ENCODE peak calls at places on chromosomes 2 and 18, in five cellular contexts. K, S, T, X and D are unnamed samples.

GRCh38 chr18:49664086-49664890 is 102.4 kb downstream of the LIPG start:
- DNase-seq in K (no peak), X (no peak), T (no peak), S (peak), D (no peak)

GRCh38 chr2:86772626-86773025 is 18.1 kb downstream of the CD8A start:
- DNase-seq in S (no peak), K (peak), X (no peak), T (no peak), D (no peak)

GRCh38 chr2:128370468-128371247 is 52.0 kb upstream of the HS6ST1 start:
- DNase-seq in T (no peak), K (no peak), X (no peak), S (no peak), D (no peak)

GRCh38 chr18:45412577-45412976 is 202.7 kb upstream of the SLC14A2 start:
- DNase-seq in X (no peak), K (no peak), S (no peak), T (no peak), D (no peak)

GRCh38 chr2:188975497-188976102 is 1.4 kb downstream of the COL3A1 start:
- DNase-seq in X (no peak), S (peak), T (peak), K (no peak), D (peak)

GRCh38 chr2:2831656-2832055 is 500.6 kb upstream of the MYT1L start:
- DNase-seq in T (no peak), X (no peak), S (no peak), K (no peak), D (no peak)

GRCh38 chr2:24209389-24210105 is 34.7 kb downstream of the FAM228A start:
- DNase-seq in T (no peak), K (no peak), X (no peak), S (no peak), D (no peak)

GRCh38 chr2:36706451-36706850 is 9.9 kb downstream of the VIT start:
- DNase-seq in K (no peak), S (no peak), T (no peak), X (no peak), D (no peak)

GRCh38 chr2:89825034-89825433 is 1133.6 kb downstream of the RPIA start:
- DNase-seq in X (no peak), K (no peak), T (no peak), S (no peak), D (no peak)

GRCh38 chr2:216029416-216030129 is 16.2 kb upstream of the MREG start:
- DNase-seq in T (no peak), X (peak), S (no peak), K (no peak), D (no peak)

GRCh38 chr2:11949732-11950503 is 203.5 kb downstream of the LPIN1 start:
- DNase-seq in K (peak), T (no peak), X (no peak), S (no peak), D (no peak)

GRCh38 chr2:174016447-174016846 is 51.3 kb upstream of the SP3 start:
- DNase-seq in T (no peak), K (no peak), S (no peak), X (no peak), D (no peak)

GRCh38 chr18:8951491-8951890 is 151.0 kb upstream of the NDUFV2 start:
- DNase-seq in S (no peak), X (peak), T (no peak), K (peak), D (no peak)

GRCh38 chr2:43634604-43635306 is 2.3 kb upstream of the PLEKHH2 start:
- DNase-seq in X (peak), T (peak), S (peak), K (peak), D (peak)

GRCh38 chr2:200741468-200742202 is 70.1 kb upstream of the BZW1 start:
- DNase-seq in T (no peak), S (no peak), X (peak), K (no peak), D (no peak)

GRCh38 chr2:206390181-206390580 is 53.2 kb upstream of the ADAM23 start:
- DNase-seq in K (no peak), X (no peak), T (no peak), S (no peak), D (no peak)

GRCh38 chr2:61167587-61167986 is 5.6 kb downstream of the C2orf74 start:
- DNase-seq in X (no peak), S (no peak), T (no peak), K (no peak), D (no peak)

GRCh38 chr2:9252002-9252357 is 45.4 kb downstream of the ASAP2 start:
- DNase-seq in T (no peak), S (no peak), K (no peak), X (no peak), D (no peak)

GRCh38 chr2:106581755-106582430 is 94.7 kb downstream of the CD8B2 start:
- DNase-seq in K (peak), T (peak), S (peak), X (peak), D (peak)

GRCh38 chr2:73232471-73233153 is 427 bp downstream of the PRADC1 start:
- DNase-seq in T (no peak), X (peak), K (peak), S (peak), D (no peak)

GRCh38 chr18:35513181-35513932 is 15.6 kb upstream of the INO80C start:
- DNase-seq in X (peak), T (peak), K (no peak), S (peak), D (peak)

GRCh38 chr2:241925821-241926441 is 56.4 kb downstream of the RTP5 start:
- DNase-seq in S (peak), T (no peak), K (no peak), X (no peak), D (no peak)

GRCh38 chr18:47721876-47722275 is 208.6 kb downstream of the SMAD2 start:
- DNase-seq in K (no peak), X (no peak), T (no peak), S (no peak), D (no peak)

GRCh38 chr18:23634692-23635091 is 28.0 kb downstream of the ANKRD29 start:
- DNase-seq in K (no peak), S (no peak), T (no peak), X (no peak), D (no peak)

GRCh38 chr18:78501251-78501650 is 478.4 kb upstream of the SALL3 start:
- DNase-seq in S (no peak), T (no peak), X (no peak), K (no peak), D (no peak)

GRCh38 chr2:160736629-160737028 is 243.0 kb upstream of the RBMS1 start:
- DNase-seq in K (no peak), T (peak), X (peak), S (no peak), D (peak)

GRCh38 chr2:159256159-159256558 is 30.3 kb downstream of the WDSUB1 start:
- DNase-seq in S (no peak), T (peak), X (no peak), K (no peak), D (peak)

GRCh38 chr18:49613741-49614151 is 51.9 kb downstream of the LIPG start:
- DNase-seq in T (no peak), K (no peak), S (no peak), X (peak), D (no peak)

DNA sequence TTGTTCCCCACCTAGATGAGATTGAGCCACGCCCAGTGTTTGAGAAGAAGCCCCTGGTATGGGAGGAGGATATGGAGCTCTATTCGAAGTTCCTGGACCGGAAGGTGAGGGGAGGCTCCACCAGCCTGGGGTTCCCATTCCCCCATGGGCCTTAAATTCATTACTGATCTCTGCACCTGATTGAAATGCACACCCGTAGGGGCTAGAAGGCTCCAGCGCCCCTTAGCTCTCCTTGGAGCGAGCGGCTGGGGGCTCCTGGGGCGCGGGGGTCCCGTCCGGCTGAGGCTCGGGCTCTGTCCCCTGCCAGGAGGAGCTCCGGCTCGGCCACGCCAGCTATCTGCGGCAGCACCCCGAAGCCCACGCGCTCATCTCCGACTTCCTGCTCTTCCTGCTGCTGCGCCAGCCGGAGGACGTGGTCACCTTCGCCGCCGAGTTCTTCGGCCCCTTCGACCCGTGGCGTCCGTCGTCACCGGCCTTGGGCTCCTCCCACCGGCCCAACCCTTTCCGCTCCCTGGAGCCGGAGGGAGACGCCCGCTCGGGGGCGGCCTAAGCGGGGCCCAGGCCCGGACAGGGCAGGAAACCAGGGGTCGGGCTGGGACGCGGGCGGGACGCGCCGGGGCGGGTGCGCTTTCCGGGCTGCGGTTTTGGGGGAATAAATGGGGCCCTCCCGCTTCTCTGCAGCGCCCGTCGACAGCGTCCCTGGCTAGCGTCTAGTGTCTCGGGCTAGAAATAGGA is 10.9 kb downstream of the CATIP start:
- DNase-seq in X (peak), K (peak), S (peak), T (peak), D (peak)
- TF ChIP-seq CTCF in X (no peak), K (peak), S (no peak), T (no peak), D (no peak)

GRCh38 chr18:27595121-27595848 is 410.2 kb upstream of the CHST9 start:
- DNase-seq in K (no peak), T (no peak), X (no peak), S (no peak), D (no peak)
- H3K4me3 ChIP-seq in K (no peak), T (no peak), X (no peak), S (no peak), D (no peak)

GRCh38 chr2:48725696-48726494 is 29.6 kb downstream of the LHCGR start:
- DNase-seq in S (no peak), X (peak), K (no peak), T (peak), D (no peak)

GRCh38 chr2:48728295-48728694 is 27.2 kb downstream of the LHCGR start:
- DNase-seq in S (no peak), K (no peak), X (no peak), T (no peak), D (no peak)

GRCh38 chr2:48724278-48724677 is 31.2 kb downstream of the LHCGR start:
- DNase-seq in S (no peak), K (no peak), X (no peak), T (no peak), D (no peak)

GRCh38 chr2:48728827-48729226 is 26.7 kb downstream of the LHCGR start:
- DNase-seq in S (no peak), K (no peak), X (no peak), T (no peak), D (no peak)

GRCh38 chr2:48727560-48727959 is 28.0 kb downstream of the LHCGR start:
- DNase-seq in X (peak), K (peak), S (no peak), T (no peak), D (no peak)
- TF ChIP-seq CTCF in X (peak), K (peak), S (peak), T (no peak), D (no peak)

GRCh38 chr18:37393945-37394609 is 171.5 kb downstream of the CELF4 start:
- DNase-seq in K (no peak), S (peak), X (no peak), T (peak), D (peak)
- H3K4me3 ChIP-seq in K (no peak), S (peak), X (no peak), T (peak), D (peak)

GRCh38 chr18:21191596-21192307 is 50.3 kb upstream of the GREB1L start:
- DNase-seq in T (peak), S (peak), K (peak), X (peak), D (peak)
- TF ChIP-seq CTCF in T (peak), S (no peak), K (peak), X (peak), D (peak)

DNA sequence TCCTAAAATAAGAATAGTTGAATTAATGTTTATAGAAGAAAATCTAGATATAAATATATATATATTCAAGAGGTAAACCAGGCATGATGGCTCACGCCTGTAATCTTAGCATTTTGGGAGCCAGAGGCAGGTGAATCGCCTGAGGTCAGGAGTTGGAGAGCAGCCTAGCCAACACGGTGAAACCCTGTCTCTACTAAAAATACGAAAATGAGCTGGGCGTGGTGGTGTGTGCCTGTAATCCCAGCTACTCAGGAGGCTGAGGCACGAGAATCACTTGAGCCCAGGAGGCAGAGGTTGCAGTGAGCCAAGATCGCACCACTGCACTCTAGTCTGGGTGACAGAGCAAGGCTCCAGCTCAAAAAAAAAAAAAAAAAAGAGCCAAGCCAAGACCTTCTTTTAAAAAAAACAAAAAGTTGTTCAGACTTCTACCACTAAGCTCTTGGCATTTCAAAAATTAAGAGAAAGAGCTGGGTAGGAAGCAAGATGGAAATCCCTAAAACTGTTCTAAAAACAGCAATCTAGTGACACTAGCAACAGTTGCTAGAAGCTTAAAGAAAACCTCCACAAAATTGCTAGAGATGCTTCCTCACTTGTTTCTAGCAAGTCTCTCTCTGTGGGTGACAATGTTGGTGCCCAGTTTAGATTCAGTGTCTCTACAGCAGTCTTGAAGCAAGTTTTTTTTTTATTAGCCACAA is 70.4 kb downstream of the ANKRD44 start:
- DNase-seq in T (no peak), X (no peak), K (peak), S (no peak), D (no peak)
- H3K4me3 ChIP-seq in T (no peak), X (no peak), K (peak), S (no peak), D (no peak)

GRCh38 chr2:28397043-28397381 is 4.4 kb downstream of the FOSL2 start:
- DNase-seq in T (no peak), K (no peak), S (no peak), X (no peak), D (no peak)
- TF ChIP-seq CTCF in T (no peak), K (peak), S (no peak), X (no peak), D (no peak)

GRCh38 chr18:51168960-51169662 is 28.4 kb downstream of the MEX3C start:
- DNase-seq in K (no peak), T (no peak), S (no peak), X (no peak), D (no peak)

GRCh38 chr18:51171625-51172024 is 25.9 kb downstream of the MEX3C start:
- DNase-seq in S (no peak), X (no peak), T (no peak), K (no peak), D (no peak)

GRCh38 chr18:51170689-51171088 is 26.8 kb downstream of the MEX3C start:
- DNase-seq in S (no peak), K (no peak), T (no peak), X (no peak), D (no peak)

GRCh38 chr18:51169731-51170130 is 27.8 kb downstream of the MEX3C start:
- DNase-seq in T (no peak), X (no peak), K (no peak), S (no peak), D (no peak)

GRCh38 chr18:51171208-51171607 is 26.3 kb downstream of the MEX3C start:
- DNase-seq in K (no peak), X (no peak), S (no peak), T (no peak), D (no peak)
- H3K4me3 ChIP-seq in K (no peak), X (no peak), S (no peak), T (no peak), D (no peak)